ENCODE peak calls at places on chromosomes 3 and 15, in eight cellular contexts. R is kidney tubule cell; U is IMR-90; F is HTR-8/SVneo; M is EH; D is activated T-helper 1 cell treated with anti-CD3 and anti-CD28 coated beads, Interleukin-12 subunit alpha, Interleukin-12 subunit beta, Interleukin-2, Interleukin-4 antibody, amounts not matched to agents 30 ng/mL and 10 ng/mL and 1 ng/mL, durations not matched to agents 14 hours and 24 hours and 36 hours; Z is stimulated activated CD4-positive, alpha-beta T cell treated with anti-CD3 and anti-CD28 coated beads, Interleukin-1b, Interleukin-23, amount 100 ng/mL, for 24 hours; P is activated T-cell treated with anti-CD3 and anti-CD28 coated beads for 48 hours. S is an unnamed sample.

GRCh38 chr3:86801921-86802320 is 189.0 kb downstream of the VGLL3 start:
- DNase-seq in P (no peak), Z (no peak), M (peak), U (peak), D (no peak), F (no peak), R (no peak), S (no peak)

GRCh38 chr3:193826126-193826795 is 233.3 kb downstream of the OPA1 start:
- DNase-seq in U (peak), F (peak), Z (no peak), P (no peak), D (no peak), M (peak), R (peak), S (no peak)

GRCh38 chr3:124429129-124429815 is 301.0 kb upstream of the UMPS start:
- DNase-seq in M (peak), D (no peak), F (peak), Z (no peak), R (peak), P (no peak), U (peak), S (no peak)

GRCh38 chr3:72345980-72346379 is 502.3 kb downstream of the SHQ1 start:
- DNase-seq in Z (no peak), M (no peak), R (no peak), P (no peak), F (no peak), D (no peak), U (no peak), S (no peak)

GRCh38 chr3:55443346-55443745 is 43.8 kb downstream of the WNT5A start:
- DNase-seq in P (no peak), D (no peak), M (no peak), U (no peak), Z (no peak), F (no peak), R (no peak), S (no peak)

GRCh38 chr15:41894251-41894790 is 468 bp upstream of the SPTBN5 start:
- DNase-seq in D (no peak), Z (no peak), F (no peak), R (no peak), M (no peak), U (no peak), P (no peak), S (no peak)

GRCh38 chr3:161275919-161276318 is 54.8 kb downstream of the NMD3 start:
- DNase-seq in Z (no peak), M (no peak), U (no peak), R (no peak), D (no peak), P (no peak), F (no peak), S (no peak)

GRCh38 chr3:184230603-184231528 is 1.5 kb downstream of the VWA5B2 start:
- DNase-seq in Z (no peak), P (no peak), R (peak), M (no peak), D (no peak), U (no peak), F (no peak), S (no peak)

GRCh38 chr3:148227534-148227933 is 470.2 kb upstream of the AGTR1 start:
- DNase-seq in Z (no peak), U (peak), D (no peak), M (peak), R (no peak), P (no peak), F (peak), S (no peak)

GRCh38 chr3:11465744-11466611 is 177.7 kb downstream of the VGLL4 start:
- DNase-seq in M (peak), R (peak), D (no peak), P (no peak), Z (no peak), U (peak), F (no peak), S (no peak)

GRCh38 chr15:98874773-98875172 is 132.8 kb downstream of the PGPEP1L start:
- DNase-seq in F (no peak), P (no peak), M (peak), Z (no peak), R (no peak), D (no peak), U (no peak), S (no peak)

GRCh38 chr3:166902374-166902773 is 477.7 kb downstream of the ZBBX start:
- DNase-seq in R (no peak), D (no peak), U (no peak), M (no peak), Z (no peak), P (no peak), F (no peak), S (no peak)

GRCh38 chr3:33076952-33077351 is 20.0 kb downstream of the GLB1 start:
- DNase-seq in P (no peak), U (no peak), Z (no peak), M (no peak), D (no peak), R (no peak), F (no peak), S (no peak)